ENCODE peak calls at places on chromosomes 7 and 10, in nine cellular contexts. E is HCT116, J is sigmoid colon, F is Panc1, Z is SK-N-SH, G is transverse colon, I is breast epithelium, T is K562, D is GM23338. U is an unnamed sample. For H3K4me1, the result is how much of the 10 kb centered on the place peaks cover.

GRCh38 chr7:96729795-96730194 is 20.1 kb upstream of the SEM1 start:
- DNase-seq in D (no peak), T (no peak), J (no peak), G (no peak), Z (no peak), F (no peak), E (no peak), I (no peak), U (no peak)

GRCh38 chr10:46547331-46547880 is 9.1 kb downstream of the GPRIN2 start:
- DNase-seq in D (no peak), F (no peak), I (no peak), J (peak), E (no peak), G (peak), Z (peak), T (no peak), U (peak)

GRCh38 chr7:75906991-75907667 is 7.8 kb upstream of the POR start:
- DNase-seq in I (no peak), G (no peak), Z (no peak), F (no peak), J (no peak), E (no peak), T (peak), D (no peak), U (no peak)

GRCh38 chr7:47320296-47320695 is 261.6 kb downstream of the TNS3 start:
- DNase-seq in D (no peak), Z (no peak), E (no peak), G (no peak), J (no peak), T (no peak), I (no peak), F (no peak), U (no peak)

GRCh38 chr7:7913506-7913905 is 55.1 kb upstream of the GLCCI1 start:
- DNase-seq in F (no peak), G (no peak), E (no peak), J (no peak), T (no peak), D (peak), I (no peak), Z (no peak), U (no peak)

GRCh38 chr10:123614888-123615287 is 51.3 kb upstream of the GPR26 start:
- DNase-seq in F (no peak), E (peak), I (peak), G (peak), D (peak), Z (no peak), T (peak), J (no peak), U (no peak)

GRCh38 chr7:116671111-116671510 is 885 bp upstream of the MET start:
- DNase-seq in G (no peak), E (no peak), Z (no peak), F (no peak), J (no peak), I (no peak), T (no peak), D (no peak), U (no peak)

GRCh38 chr7:119737390-119737789 is 535.6 kb upstream of the KCND2 start:
- DNase-seq in F (no peak), T (no peak), J (no peak), D (no peak), I (no peak), G (no peak), Z (no peak), E (no peak), U (no peak)

GRCh38 chr7:151769189-151769821 is 107.6 kb downstream of the PRKAG2 start:
- DNase-seq in I (no peak), G (no peak), D (no peak), F (no peak), T (no peak), Z (no peak), J (peak), E (no peak), U (peak)

GRCh38 chr10:844552-844951 is 87.0 kb downstream of the LARP4B start:
- DNase-seq in I (no peak), G (no peak), J (no peak), D (no peak), E (no peak), Z (no peak), T (no peak), F (no peak), U (no peak)

GRCh38 chr7:28573059-28573553 is 160.8 kb downstream of the CREB5 start:
- DNase-seq in T (no peak), F (no peak), E (no peak), D (no peak), Z (peak), I (peak), J (no peak), G (peak), U (no peak)

GRCh38 chr7:55070271-55070743 is 51.5 kb downstream of the EGFR start:
- DNase-seq in E (no peak), J (no peak), T (no peak), I (no peak), D (no peak), F (no peak), Z (no peak), G (no peak), U (no peak)

GRCh38 chr7:57339198-57339944 is 110.6 kb upstream of the ZNF716 start:
- DNase-seq in D (no peak), I (no peak), T (no peak), Z (no peak), G (no peak), J (no peak), F (no peak), E (no peak), U (no peak)

GRCh38 chr7:91718071-91718470 is 162.4 kb downstream of the MTERF1 start:
- DNase-seq in D (no peak), Z (no peak), F (no peak), J (no peak), G (no peak), E (no peak), T (no peak), I (no peak), U (no peak)

GRCh38 chr10:17984056-17984455 is 32.3 kb downstream of the SLC39A12 start:
- DNase-seq in E (peak), F (no peak), J (no peak), Z (no peak), G (no peak), T (no peak), I (no peak), D (no peak), U (no peak)

GRCh38 chr10:109207361-109207760 is 716.0 kb downstream of the XPNPEP1 start:
- DNase-seq in Z (no peak), D (no peak), J (no peak), F (no peak), E (no peak), G (no peak), T (no peak), I (no peak), U (no peak)

GRCh38 chr7:128123291-128124037 is 92.2 kb upstream of the LRRC4 start:
- DNase-seq in T (no peak), G (no peak), E (no peak), Z (peak), J (no peak), I (no peak), D (peak), F (no peak), U (peak)

GRCh38 chr7:128120976-128121490 is 89.8 kb upstream of the LRRC4 start:
- DNase-seq in E (no peak), T (no peak), J (peak), G (no peak), F (no peak), I (no peak), D (no peak), Z (no peak), U (peak)

GRCh38 chr7:128124786-128125185 is 93.5 kb upstream of the LRRC4 start:
- DNase-seq in J (no peak), D (no peak), Z (no peak), G (no peak), T (no peak), E (no peak), F (no peak), I (no peak), U (no peak)

GRCh38 chr7:128121731-128122576 is 90.7 kb upstream of the LRRC4 start:
- DNase-seq in Z (no peak), J (no peak), T (no peak), I (no peak), G (no peak), D (peak), E (no peak), F (no peak), U (peak)

DNA sequence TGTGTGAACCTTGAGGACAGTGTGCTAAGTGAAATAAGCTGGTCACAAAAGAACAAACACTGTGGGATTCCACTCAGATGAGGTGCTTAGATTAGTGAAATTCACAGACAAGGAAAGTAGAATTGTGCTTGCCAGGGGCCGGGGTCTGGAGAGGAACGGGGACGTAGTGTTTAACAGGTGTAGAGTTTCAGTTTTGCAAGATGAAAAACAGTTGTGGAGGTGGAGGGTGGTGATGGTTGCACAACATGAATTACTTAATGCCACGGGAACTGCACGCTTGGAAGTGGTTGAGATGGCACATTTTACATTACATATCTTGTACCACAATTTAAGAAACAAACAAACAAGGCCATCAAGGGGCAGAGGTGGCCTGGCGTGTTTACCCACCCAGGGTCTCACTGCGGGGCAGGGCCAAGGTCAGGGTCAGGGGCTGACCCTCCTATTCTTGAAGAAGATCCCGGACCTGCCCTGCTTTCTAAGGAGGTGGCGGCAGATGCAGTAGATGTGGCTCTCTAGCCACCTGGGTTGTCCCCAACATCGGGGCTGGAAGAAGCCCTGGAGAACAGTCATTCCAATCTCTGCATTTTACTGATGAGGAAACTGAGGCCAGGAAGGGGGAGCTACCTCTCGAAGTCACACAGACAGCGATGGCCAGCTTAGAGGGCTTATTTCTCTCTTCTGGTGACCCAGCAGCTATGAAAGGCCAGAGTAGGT is 91.5 kb upstream of the LRRC4 start:
- DNase-seq in T (no peak), J (no peak), Z (no peak), G (no peak), I (no peak), D (no peak), E (no peak), F (no peak), U (peak)
- TF ChIP-seq POLR2AphosphoS5 in T (no peak), J (no peak), Z (no peak), G (no peak), I (no peak), D (no peak), E (no peak), F (no peak), U (no peak)

GRCh38 chr7:102000123-102000522 is 182.7 kb downstream of the CUX1 start:
- DNase-seq in J (no peak), T (no peak), E (no peak), I (no peak), F (no peak), G (no peak), Z (no peak), D (no peak), U (no peak)
- H3K4me1 ChIP-seq in J (under half), T (under half), E (under half), I (under half), F (under half), G (under half), Z (under half), D (under half), U (under half)

DNA sequence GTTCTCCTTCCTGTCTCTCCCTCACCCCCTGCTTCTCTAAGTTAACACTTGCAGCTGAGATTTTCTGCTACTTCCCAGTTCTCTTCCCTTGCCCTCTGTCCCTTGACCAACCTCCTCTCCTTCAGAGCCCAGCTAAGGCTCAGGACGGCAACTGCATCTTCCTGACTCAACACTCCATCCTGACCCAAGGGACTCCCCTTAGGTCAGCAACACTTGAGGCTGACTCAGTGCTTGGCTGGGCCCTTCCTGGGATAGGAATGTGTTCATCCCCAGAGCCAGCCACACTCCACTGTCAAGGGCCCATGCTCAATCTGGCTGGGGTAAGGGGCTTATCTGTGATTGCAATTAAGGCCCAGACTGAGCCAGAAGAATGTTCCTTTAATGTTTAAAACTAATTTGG is 3.4 kb downstream of the CALHM2 start:
- DNase-seq in D (no peak), Z (no peak), F (no peak), T (no peak), J (peak), E (no peak), I (no peak), G (peak), U (no peak)
- TF ChIP-seq POLR2AphosphoS5 in D (no peak), Z (no peak), F (no peak), T (no peak), J (peak), E (no peak), I (peak), G (no peak), U (no peak)

DNA sequence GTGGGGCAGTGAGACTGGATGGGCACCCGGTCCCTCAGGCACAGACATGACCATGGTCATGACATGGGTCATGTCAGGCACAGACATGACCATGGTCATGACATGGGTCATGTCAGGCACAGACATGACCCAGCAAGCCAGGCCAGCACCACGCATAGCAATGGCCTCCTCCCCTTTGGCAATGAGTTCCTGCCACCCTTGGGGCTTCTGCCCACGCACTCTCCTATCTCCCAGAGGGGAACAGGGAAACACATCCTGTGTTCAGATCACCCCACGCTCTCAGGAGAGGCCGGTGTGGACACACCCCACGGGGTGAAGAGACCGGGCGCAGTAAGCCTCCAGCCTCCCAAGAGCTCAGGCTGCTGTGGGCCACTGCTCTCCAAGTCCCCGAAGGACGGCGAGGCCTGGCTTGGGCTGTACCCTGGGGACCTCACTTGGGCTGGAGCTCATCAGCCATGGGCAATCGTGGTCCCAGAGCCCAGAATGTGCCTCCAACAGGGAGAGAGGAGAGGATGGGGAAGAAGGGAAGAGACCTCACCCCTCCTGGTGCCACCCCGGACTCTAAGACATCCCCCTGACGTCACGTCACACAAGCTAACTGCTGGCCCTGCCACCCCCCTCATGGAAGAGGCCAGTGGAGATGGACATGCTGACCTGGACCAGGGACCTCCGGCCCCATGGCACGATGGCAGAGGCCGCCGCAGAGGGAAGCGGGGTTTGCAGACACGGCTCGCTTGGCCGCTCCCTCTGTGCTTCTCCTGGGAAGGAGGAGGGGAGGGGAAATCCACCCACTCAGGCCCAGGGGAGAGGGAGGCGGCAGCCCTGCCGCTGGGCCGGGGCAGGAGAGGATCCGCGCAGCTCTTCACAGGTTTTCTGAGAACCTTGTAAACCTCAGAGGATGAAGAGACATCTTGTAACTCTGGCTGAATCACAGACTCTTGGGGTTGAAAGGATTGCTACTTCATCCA is 269.6 kb downstream of the ELFN1 start:
- DNase-seq in D (no peak), I (no peak), G (no peak), F (no peak), Z (no peak), T (no peak), E (no peak), J (no peak), U (peak)
- H3K4me1 ChIP-seq in D (under half), I (under half), G (under half), F (under half), Z (under half), T (under half), E (under half), J (under half), U (under half)

GRCh38 chr7:112204776-112205347 is 1.3 kb downstream of the DOCK4 start:
- DNase-seq in D (no peak), G (no peak), F (no peak), E (no peak), Z (no peak), J (no peak), T (no peak), I (no peak), U (no peak)
- TF ChIP-seq POLR2AphosphoS5 in D (no peak), G (no peak), F (no peak), E (no peak), Z (no peak), J (no peak), T (no peak), I (no peak), U (no peak)

GRCh38 chr7:130896051-130896881 is 162.3 kb upstream of the KLF14 start:
- DNase-seq in E (no peak), J (no peak), G (no peak), Z (no peak), F (peak), D (peak), I (no peak), T (peak), U (no peak)
- H3K4me1 ChIP-seq in E (half or more), J (half or more), G (half or more), Z (under half), F (half or more), D (under half), I (under half), T (under half), U (half or more)

GRCh38 chr10:76632158-76633051 is 1005.2 kb downstream of the KCNMA1 start:
- DNase-seq in Z (no peak), I (no peak), F (no peak), J (no peak), G (peak), T (no peak), E (peak), D (peak), U (no peak)
- TF ChIP-seq POLR2AphosphoS5 in Z (no peak), I (no peak), F (no peak), J (no peak), G (no peak), T (no peak), E (no peak), D (no peak), U (no peak)